ENCODE peak calls at places on chromosomes 3 and 15, in eight cellular contexts. One of them, this sample, is unnamed.

GRCh38 chr3:112446343-112446742 is 52.9 kb downstream of the BTLA start:
- DNase-seq in stromal cell of bone marrow: no peak
- DNase-seq in PC-3: no peak
- DNase-seq in activated T-cell treated with anti-CD3 and anti-CD28 coated beads for 1 hour: no peak
- DNase-seq in endothelial cell: no peak
- DNase-seq in upper lobe of right lung: no peak
- DNase-seq in stimulated activated CD8-positive, alpha-beta memory T cell treated with anti-CD3 and anti-CD28 coated beads, Interleukin-15, amount 100 ng/mL, for 24 hours: no peak
- DNase-seq in amniotic epithelial cell: peak
- DNase-seq in this sample: no peak

GRCh38 chr3:13785853-13786455 is 93.9 kb downstream of the WNT7A start:
- DNase-seq in stromal cell of bone marrow: no peak
- DNase-seq in stimulated activated CD8-positive, alpha-beta memory T cell treated with anti-CD3 and anti-CD28 coated beads, Interleukin-15, amount 100 ng/mL, for 24 hours: no peak
- DNase-seq in endothelial cell: no peak
- DNase-seq in PC-3: no peak
- DNase-seq in amniotic epithelial cell: no peak
- DNase-seq in activated T-cell treated with anti-CD3 and anti-CD28 coated beads for 1 hour: no peak
- DNase-seq in upper lobe of right lung: no peak
- DNase-seq in this sample: no peak

GRCh38 chr15:80801891-80802680 is 22.9 kb downstream of the CEMIP start:
- DNase-seq in upper lobe of right lung: no peak
- DNase-seq in PC-3: peak
- DNase-seq in stromal cell of bone marrow: peak
- DNase-seq in endothelial cell: no peak
- DNase-seq in amniotic epithelial cell: no peak
- DNase-seq in stimulated activated CD8-positive, alpha-beta memory T cell treated with anti-CD3 and anti-CD28 coated beads, Interleukin-15, amount 100 ng/mL, for 24 hours: no peak
- DNase-seq in activated T-cell treated with anti-CD3 and anti-CD28 coated beads for 1 hour: no peak
- DNase-seq in this sample: no peak

GRCh38 chr3:19347701-19348100 is 199.4 kb downstream of the KCNH8 start:
- DNase-seq in amniotic epithelial cell: no peak
- DNase-seq in endothelial cell: no peak
- DNase-seq in PC-3: no peak
- DNase-seq in stimulated activated CD8-positive, alpha-beta memory T cell treated with anti-CD3 and anti-CD28 coated beads, Interleukin-15, amount 100 ng/mL, for 24 hours: no peak
- DNase-seq in upper lobe of right lung: no peak
- DNase-seq in stromal cell of bone marrow: no peak
- DNase-seq in activated T-cell treated with anti-CD3 and anti-CD28 coated beads for 1 hour: no peak
- DNase-seq in this sample: no peak

GRCh38 chr15:49990835-49991540 is 128.0 kb downstream of the ATP8B4 start:
- DNase-seq in stromal cell of bone marrow: no peak
- DNase-seq in activated T-cell treated with anti-CD3 and anti-CD28 coated beads for 1 hour: no peak
- DNase-seq in stimulated activated CD8-positive, alpha-beta memory T cell treated with anti-CD3 and anti-CD28 coated beads, Interleukin-15, amount 100 ng/mL, for 24 hours: no peak
- DNase-seq in amniotic epithelial cell: peak
- DNase-seq in endothelial cell: no peak
- DNase-seq in PC-3: no peak
- DNase-seq in upper lobe of right lung: no peak
- DNase-seq in this sample: peak

GRCh38 chr3:67402873-67403272 is 251.5 kb downstream of the SUCLG2 start:
- DNase-seq in stromal cell of bone marrow: no peak
- DNase-seq in activated T-cell treated with anti-CD3 and anti-CD28 coated beads for 1 hour: no peak
- DNase-seq in upper lobe of right lung: no peak
- DNase-seq in stimulated activated CD8-positive, alpha-beta memory T cell treated with anti-CD3 and anti-CD28 coated beads, Interleukin-15, amount 100 ng/mL, for 24 hours: no peak
- DNase-seq in amniotic epithelial cell: no peak
- DNase-seq in endothelial cell: no peak
- DNase-seq in PC-3: no peak
- DNase-seq in this sample: no peak

GRCh38 chr3:43259626-43260025 is 26.7 kb upstream of the SNRK start:
- DNase-seq in stromal cell of bone marrow: no peak
- DNase-seq in endothelial cell: no peak
- DNase-seq in activated T-cell treated with anti-CD3 and anti-CD28 coated beads for 1 hour: no peak
- DNase-seq in PC-3: peak
- DNase-seq in stimulated activated CD8-positive, alpha-beta memory T cell treated with anti-CD3 and anti-CD28 coated beads, Interleukin-15, amount 100 ng/mL, for 24 hours: no peak
- DNase-seq in amniotic epithelial cell: no peak
- DNase-seq in upper lobe of right lung: no peak
- DNase-seq in this sample: no peak

GRCh38 chr15:62665449-62665848 is 377.1 kb upstream of the TPM1 start:
- DNase-seq in endothelial cell: peak
- DNase-seq in stromal cell of bone marrow: peak
- DNase-seq in upper lobe of right lung: no peak
- DNase-seq in stimulated activated CD8-positive, alpha-beta memory T cell treated with anti-CD3 and anti-CD28 coated beads, Interleukin-15, amount 100 ng/mL, for 24 hours: no peak
- DNase-seq in amniotic epithelial cell: peak
- DNase-seq in activated T-cell treated with anti-CD3 and anti-CD28 coated beads for 1 hour: no peak
- DNase-seq in PC-3: no peak
- DNase-seq in this sample: no peak

GRCh38 chr3:53806182-53807116 is 39.8 kb downstream of the CHDH start:
- DNase-seq in stromal cell of bone marrow: peak
- DNase-seq in activated T-cell treated with anti-CD3 and anti-CD28 coated beads for 1 hour: no peak
- DNase-seq in amniotic epithelial cell: peak
- DNase-seq in PC-3: peak
- DNase-seq in endothelial cell: no peak
- DNase-seq in stimulated activated CD8-positive, alpha-beta memory T cell treated with anti-CD3 and anti-CD28 coated beads, Interleukin-15, amount 100 ng/mL, for 24 hours: no peak
- DNase-seq in upper lobe of right lung: peak
- DNase-seq in this sample: peak

GRCh38 chr3:164539215-164539614 is 539.1 kb downstream of the SI start:
- DNase-seq in upper lobe of right lung: no peak
- DNase-seq in activated T-cell treated with anti-CD3 and anti-CD28 coated beads for 1 hour: no peak
- DNase-seq in amniotic epithelial cell: no peak
- DNase-seq in stromal cell of bone marrow: no peak
- DNase-seq in endothelial cell: no peak
- DNase-seq in stimulated activated CD8-positive, alpha-beta memory T cell treated with anti-CD3 and anti-CD28 coated beads, Interleukin-15, amount 100 ng/mL, for 24 hours: no peak
- DNase-seq in PC-3: no peak
- DNase-seq in this sample: no peak

GRCh38 chr15:58643996-58644395 is 105.5 kb downstream of the ADAM10 start:
- DNase-seq in PC-3: no peak
- DNase-seq in endothelial cell: no peak
- DNase-seq in stromal cell of bone marrow: no peak
- DNase-seq in upper lobe of right lung: no peak
- DNase-seq in stimulated activated CD8-positive, alpha-beta memory T cell treated with anti-CD3 and anti-CD28 coated beads, Interleukin-15, amount 100 ng/mL, for 24 hours: no peak
- DNase-seq in amniotic epithelial cell: peak
- DNase-seq in activated T-cell treated with anti-CD3 and anti-CD28 coated beads for 1 hour: no peak
- DNase-seq in this sample: no peak

GRCh38 chr3:58672880-58673279 is 6.3 kb upstream of the FAM3D start:
- DNase-seq in stimulated activated CD8-positive, alpha-beta memory T cell treated with anti-CD3 and anti-CD28 coated beads, Interleukin-15, amount 100 ng/mL, for 24 hours: no peak
- DNase-seq in stromal cell of bone marrow: no peak
- DNase-seq in PC-3: no peak
- DNase-seq in activated T-cell treated with anti-CD3 and anti-CD28 coated beads for 1 hour: no peak
- DNase-seq in upper lobe of right lung: no peak
- DNase-seq in amniotic epithelial cell: no peak
- DNase-seq in endothelial cell: no peak
- DNase-seq in this sample: no peak

GRCh38 chr3:155297100-155297499 is 3.6 kb upstream of the STRIT1 start:
- DNase-seq in stimulated activated CD8-positive, alpha-beta memory T cell treated with anti-CD3 and anti-CD28 coated beads, Interleukin-15, amount 100 ng/mL, for 24 hours: no peak
- DNase-seq in activated T-cell treated with anti-CD3 and anti-CD28 coated beads for 1 hour: no peak
- DNase-seq in amniotic epithelial cell: no peak
- DNase-seq in stromal cell of bone marrow: no peak
- DNase-seq in PC-3: no peak
- DNase-seq in endothelial cell: no peak
- DNase-seq in upper lobe of right lung: no peak
- DNase-seq in this sample: no peak

GRCh38 chr3:100621251-100621650 is 11.8 kb downstream of the ADGRG7 start:
- DNase-seq in amniotic epithelial cell: no peak
- DNase-seq in PC-3: no peak
- DNase-seq in activated T-cell treated with anti-CD3 and anti-CD28 coated beads for 1 hour: no peak
- DNase-seq in upper lobe of right lung: no peak
- DNase-seq in endothelial cell: no peak
- DNase-seq in stromal cell of bone marrow: no peak
- DNase-seq in stimulated activated CD8-positive, alpha-beta memory T cell treated with anti-CD3 and anti-CD28 coated beads, Interleukin-15, amount 100 ng/mL, for 24 hours: no peak
- DNase-seq in this sample: no peak

GRCh38 chr15:91887321-91887720 is 33.8 kb downstream of the SLCO3A1 start:
- DNase-seq in upper lobe of right lung: no peak
- DNase-seq in amniotic epithelial cell: no peak
- DNase-seq in activated T-cell treated with anti-CD3 and anti-CD28 coated beads for 1 hour: no peak
- DNase-seq in stimulated activated CD8-positive, alpha-beta memory T cell treated with anti-CD3 and anti-CD28 coated beads, Interleukin-15, amount 100 ng/mL, for 24 hours: no peak
- DNase-seq in stromal cell of bone marrow: no peak
- DNase-seq in PC-3: no peak
- DNase-seq in endothelial cell: no peak
- DNase-seq in this sample: no peak

GRCh38 chr3:55587476-55587875 is 100.4 kb upstream of the WNT5A start:
- DNase-seq in stimulated activated CD8-positive, alpha-beta memory T cell treated with anti-CD3 and anti-CD28 coated beads, Interleukin-15, amount 100 ng/mL, for 24 hours: no peak
- DNase-seq in endothelial cell: no peak
- DNase-seq in PC-3: no peak
- DNase-seq in stromal cell of bone marrow: no peak
- DNase-seq in amniotic epithelial cell: peak
- DNase-seq in upper lobe of right lung: no peak
- DNase-seq in activated T-cell treated with anti-CD3 and anti-CD28 coated beads for 1 hour: no peak
- DNase-seq in this sample: no peak

GRCh38 chr15:31439328-31439727 is 112.7 kb downstream of the KLF13 start:
- DNase-seq in endothelial cell: peak
- DNase-seq in upper lobe of right lung: no peak
- DNase-seq in stimulated activated CD8-positive, alpha-beta memory T cell treated with anti-CD3 and anti-CD28 coated beads, Interleukin-15, amount 100 ng/mL, for 24 hours: no peak
- DNase-seq in amniotic epithelial cell: no peak
- DNase-seq in stromal cell of bone marrow: no peak
- DNase-seq in activated T-cell treated with anti-CD3 and anti-CD28 coated beads for 1 hour: no peak
- DNase-seq in PC-3: peak
- DNase-seq in this sample: no peak

GRCh38 chr3:194487289-194488006 is 646 bp upstream of the ATP13A3 start:
- DNase-seq in endothelial cell: peak
- DNase-seq in upper lobe of right lung: peak
- DNase-seq in activated T-cell treated with anti-CD3 and anti-CD28 coated beads for 1 hour: peak
- DNase-seq in PC-3: no peak
- DNase-seq in stimulated activated CD8-positive, alpha-beta memory T cell treated with anti-CD3 and anti-CD28 coated beads, Interleukin-15, amount 100 ng/mL, for 24 hours: peak
- DNase-seq in stromal cell of bone marrow: no peak
- DNase-seq in amniotic epithelial cell: peak
- DNase-seq in this sample: no peak

GRCh38 chr3:189551007-189551406 is 80.2 kb upstream of the TP63 start:
- DNase-seq in amniotic epithelial cell: no peak
- DNase-seq in PC-3: no peak
- DNase-seq in activated T-cell treated with anti-CD3 and anti-CD28 coated beads for 1 hour: no peak
- DNase-seq in endothelial cell: no peak
- DNase-seq in stromal cell of bone marrow: no peak
- DNase-seq in stimulated activated CD8-positive, alpha-beta memory T cell treated with anti-CD3 and anti-CD28 coated beads, Interleukin-15, amount 100 ng/mL, for 24 hours: no peak
- DNase-seq in upper lobe of right lung: no peak
- DNase-seq in this sample: no peak

GRCh38 chr15:75620043-75620775 is 5.3 kb downstream of the SNUPN start:
- DNase-seq in PC-3: no peak
- DNase-seq in amniotic epithelial cell: peak
- DNase-seq in endothelial cell: no peak
- DNase-seq in stimulated activated CD8-positive, alpha-beta memory T cell treated with anti-CD3 and anti-CD28 coated beads, Interleukin-15, amount 100 ng/mL, for 24 hours: no peak
- DNase-seq in stromal cell of bone marrow: peak
- DNase-seq in activated T-cell treated with anti-CD3 and anti-CD28 coated beads for 1 hour: no peak
- DNase-seq in upper lobe of right lung: no peak
- DNase-seq in this sample: no peak

GRCh38 chr3:44065311-44065710 is 176.4 kb upstream of the TOPAZ1 start:
- DNase-seq in stimulated activated CD8-positive, alpha-beta memory T cell treated with anti-CD3 and anti-CD28 coated beads, Interleukin-15, amount 100 ng/mL, for 24 hours: no peak
- DNase-seq in stromal cell of bone marrow: no peak
- DNase-seq in endothelial cell: no peak
- DNase-seq in PC-3: peak
- DNase-seq in amniotic epithelial cell: peak
- DNase-seq in activated T-cell treated with anti-CD3 and anti-CD28 coated beads for 1 hour: no peak
- DNase-seq in upper lobe of right lung: no peak
- DNase-seq in this sample: no peak

GRCh38 chr3:188834349-188834748 is 337.4 kb upstream of the TPRG1 start:
- DNase-seq in stromal cell of bone marrow: no peak
- DNase-seq in amniotic epithelial cell: no peak
- DNase-seq in upper lobe of right lung: no peak
- DNase-seq in PC-3: peak
- DNase-seq in stimulated activated CD8-positive, alpha-beta memory T cell treated with anti-CD3 and anti-CD28 coated beads, Interleukin-15, amount 100 ng/mL, for 24 hours: no peak
- DNase-seq in endothelial cell: no peak
- DNase-seq in activated T-cell treated with anti-CD3 and anti-CD28 coated beads for 1 hour: no peak
- DNase-seq in this sample: no peak

GRCh38 chr3:102079809-102080197 is 230.5 kb downstream of the NFKBIZ start:
- DNase-seq in PC-3: no peak
- DNase-seq in activated T-cell treated with anti-CD3 and anti-CD28 coated beads for 1 hour: no peak
- DNase-seq in stromal cell of bone marrow: no peak
- DNase-seq in endothelial cell: no peak
- DNase-seq in amniotic epithelial cell: no peak
- DNase-seq in upper lobe of right lung: no peak
- DNase-seq in stimulated activated CD8-positive, alpha-beta memory T cell treated with anti-CD3 and anti-CD28 coated beads, Interleukin-15, amount 100 ng/mL, for 24 hours: no peak
- DNase-seq in this sample: no peak

GRCh38 chr3:74314696-74315095 is 299.8 kb downstream of the CNTN3 start:
- DNase-seq in stimulated activated CD8-positive, alpha-beta memory T cell treated with anti-CD3 and anti-CD28 coated beads, Interleukin-15, amount 100 ng/mL, for 24 hours: no peak
- DNase-seq in stromal cell of bone marrow: no peak
- DNase-seq in amniotic epithelial cell: no peak
- DNase-seq in activated T-cell treated with anti-CD3 and anti-CD28 coated beads for 1 hour: no peak
- DNase-seq in PC-3: no peak
- DNase-seq in endothelial cell: no peak
- DNase-seq in upper lobe of right lung: no peak
- DNase-seq in this sample: no peak

GRCh38 chr15:60265057-60265456 is 132.7 kb downstream of the ANXA2 start:
- DNase-seq in stimulated activated CD8-positive, alpha-beta memory T cell treated with anti-CD3 and anti-CD28 coated beads, Interleukin-15, amount 100 ng/mL, for 24 hours: no peak
- DNase-seq in PC-3: no peak
- DNase-seq in stromal cell of bone marrow: no peak
- DNase-seq in endothelial cell: no peak
- DNase-seq in amniotic epithelial cell: no peak
- DNase-seq in upper lobe of right lung: no peak
- DNase-seq in activated T-cell treated with anti-CD3 and anti-CD28 coated beads for 1 hour: no peak
- DNase-seq in this sample: no peak

GRCh38 chr3:80556728-80557127 is 788.9 kb upstream of the ROBO1 start:
- DNase-seq in endothelial cell: no peak
- DNase-seq in stimulated activated CD8-positive, alpha-beta memory T cell treated with anti-CD3 and anti-CD28 coated beads, Interleukin-15, amount 100 ng/mL, for 24 hours: no peak
- DNase-seq in PC-3: no peak
- DNase-seq in upper lobe of right lung: no peak
- DNase-seq in activated T-cell treated with anti-CD3 and anti-CD28 coated beads for 1 hour: no peak
- DNase-seq in stromal cell of bone marrow: no peak
- DNase-seq in amniotic epithelial cell: no peak
- DNase-seq in this sample: no peak

GRCh38 chr15:90683371-90683770 is 33.8 kb upstream of the BLM start:
- DNase-seq in stromal cell of bone marrow: no peak
- DNase-seq in activated T-cell treated with anti-CD3 and anti-CD28 coated beads for 1 hour: no peak
- DNase-seq in upper lobe of right lung: peak
- DNase-seq in amniotic epithelial cell: no peak
- DNase-seq in endothelial cell: no peak
- DNase-seq in stimulated activated CD8-positive, alpha-beta memory T cell treated with anti-CD3 and anti-CD28 coated beads, Interleukin-15, amount 100 ng/mL, for 24 hours: no peak
- DNase-seq in PC-3: no peak
- DNase-seq in this sample: no peak

GRCh38 chr15:49815937-49816336 is 195.1 kb downstream of the DTWD1 start:
- DNase-seq in upper lobe of right lung: no peak
- DNase-seq in PC-3: no peak
- DNase-seq in endothelial cell: no peak
- DNase-seq in stromal cell of bone marrow: peak
- DNase-seq in activated T-cell treated with anti-CD3 and anti-CD28 coated beads for 1 hour: no peak
- DNase-seq in amniotic epithelial cell: peak
- DNase-seq in stimulated activated CD8-positive, alpha-beta memory T cell treated with anti-CD3 and anti-CD28 coated beads, Interleukin-15, amount 100 ng/mL, for 24 hours: no peak
- DNase-seq in this sample: peak

GRCh38 chr15:95363636-95364035 is 966.9 kb upstream of the NR2F2 start:
- DNase-seq in activated T-cell treated with anti-CD3 and anti-CD28 coated beads for 1 hour: no peak
- DNase-seq in PC-3: no peak
- DNase-seq in upper lobe of right lung: no peak
- DNase-seq in stimulated activated CD8-positive, alpha-beta memory T cell treated with anti-CD3 and anti-CD28 coated beads, Interleukin-15, amount 100 ng/mL, for 24 hours: no peak
- DNase-seq in stromal cell of bone marrow: no peak
- DNase-seq in endothelial cell: no peak
- DNase-seq in amniotic epithelial cell: no peak
- DNase-seq in this sample: no peak

GRCh38 chr3:129514563-129514962 is 13.9 kb upstream of the RHO start:
- DNase-seq in amniotic epithelial cell: no peak
- DNase-seq in stimulated activated CD8-positive, alpha-beta memory T cell treated with anti-CD3 and anti-CD28 coated beads, Interleukin-15, amount 100 ng/mL, for 24 hours: no peak
- DNase-seq in upper lobe of right lung: peak
- DNase-seq in endothelial cell: no peak
- DNase-seq in stromal cell of bone marrow: no peak
- DNase-seq in PC-3: no peak
- DNase-seq in activated T-cell treated with anti-CD3 and anti-CD28 coated beads for 1 hour: no peak
- DNase-seq in this sample: no peak

GRCh38 chr3:129703913-129704312 is 97.4 kb upstream of the PLXND1 start:
- DNase-seq in upper lobe of right lung: no peak
- DNase-seq in activated T-cell treated with anti-CD3 and anti-CD28 coated beads for 1 hour: no peak
- DNase-seq in amniotic epithelial cell: peak
- DNase-seq in PC-3: no peak
- DNase-seq in endothelial cell: no peak
- DNase-seq in stromal cell of bone marrow: no peak
- DNase-seq in stimulated activated CD8-positive, alpha-beta memory T cell treated with anti-CD3 and anti-CD28 coated beads, Interleukin-15, amount 100 ng/mL, for 24 hours: no peak
- DNase-seq in this sample: no peak

GRCh38 chr15:50234764-50235163 is 30.8 kb downstream of the HDC start:
- DNase-seq in PC-3: no peak
- DNase-seq in activated T-cell treated with anti-CD3 and anti-CD28 coated beads for 1 hour: no peak
- DNase-seq in amniotic epithelial cell: peak
- DNase-seq in stimulated activated CD8-positive, alpha-beta memory T cell treated with anti-CD3 and anti-CD28 coated beads, Interleukin-15, amount 100 ng/mL, for 24 hours: no peak
- DNase-seq in stromal cell of bone marrow: no peak
- DNase-seq in upper lobe of right lung: no peak
- DNase-seq in endothelial cell: no peak
- DNase-seq in this sample: no peak

GRCh38 chr15:60865507-60865906 is 363.6 kb downstream of the RORA start:
- DNase-seq in PC-3: no peak
- DNase-seq in activated T-cell treated with anti-CD3 and anti-CD28 coated beads for 1 hour: no peak
- DNase-seq in stimulated activated CD8-positive, alpha-beta memory T cell treated with anti-CD3 and anti-CD28 coated beads, Interleukin-15, amount 100 ng/mL, for 24 hours: no peak
- DNase-seq in stromal cell of bone marrow: peak
- DNase-seq in endothelial cell: no peak
- DNase-seq in amniotic epithelial cell: peak
- DNase-seq in upper lobe of right lung: no peak
- DNase-seq in this sample: no peak

GRCh38 chr3:147410518-147411234 is 1.5 kb downstream of the ZIC1 start:
- DNase-seq in PC-3: no peak
- DNase-seq in amniotic epithelial cell: no peak
- DNase-seq in stimulated activated CD8-positive, alpha-beta memory T cell treated with anti-CD3 and anti-CD28 coated beads, Interleukin-15, amount 100 ng/mL, for 24 hours: no peak
- DNase-seq in stromal cell of bone marrow: peak
- DNase-seq in endothelial cell: no peak
- DNase-seq in activated T-cell treated with anti-CD3 and anti-CD28 coated beads for 1 hour: no peak
- DNase-seq in upper lobe of right lung: no peak
- DNase-seq in this sample: no peak